ENCODE peak calls at places on chromosomes 5 and 9, in six cellular contexts. A, Q, V, O, W and I are unnamed samples.

GRCh38 chr5:71887680-71888079 is 168.6 kb downstream of the CARTPT start:
- DNase-seq in A (peak; percentile 35), Q (no peak), V (no peak), O (peak; percentile 90), W (peak; percentile 77), I (no peak)

GRCh38 chr5:140175367-140176027 is 509 bp downstream of the CYSTM1 start:
- DNase-seq in A (peak; percentile 78), Q (peak; percentile 86), V (peak; percentile 92), O (peak; percentile 75), W (no peak), I (peak; percentile 61)

GRCh38 chr5:113692466-113693204 is 179.1 kb downstream of the YTHDC2 start:
- DNase-seq in A (no peak), Q (no peak), V (no peak), O (no peak), W (no peak), I (no peak)

GRCh38 chr9:2494571-2494970 is 127.0 kb upstream of the VLDLR start:
- DNase-seq in A (no peak), Q (no peak), V (no peak), O (peak; percentile 80), W (no peak), I (no peak)

GRCh38 chr9:134291452-134291881 is 34.8 kb upstream of the RXRA start:
- DNase-seq in A (no peak), Q (no peak), V (peak; percentile 28), O (no peak), W (no peak), I (no peak)

GRCh38 chr9:107557236-107557990 is 67.8 kb upstream of the KLF4 start:
- DNase-seq in A (peak; percentile 10), Q (no peak), V (no peak), O (peak; percentile 28), W (peak; percentile 79), I (no peak)

GRCh38 chr5:154446183-154447073 is 631 bp downstream of the SAP30L start:
- DNase-seq in A (peak; percentile 54), Q (peak; percentile 63), V (peak; percentile 71), O (peak; percentile 69), W (no peak), I (peak; percentile 39)

GRCh38 chr9:70477146-70477745 is 62.8 kb upstream of the KLF9 start:
- DNase-seq in A (no peak), Q (no peak), V (no peak), O (no peak), W (no peak), I (no peak)

GRCh38 chr5:92401492-92401891 is 1018.4 kb upstream of the ARRDC3 start:
- DNase-seq in A (no peak), Q (no peak), V (no peak), O (peak; percentile 42), W (no peak), I (no peak)

GRCh38 chr5:126939887-126940286 is 90.5 kb downstream of the MARCHF3 start:
- DNase-seq in A (no peak), Q (no peak), V (no peak), O (no peak), W (no peak), I (no peak)

GRCh38 chr5:133794771-133795391 is 173.5 kb downstream of the C5orf15 start:
- DNase-seq in A (no peak), Q (no peak), V (no peak), O (no peak), W (no peak), I (no peak)

GRCh38 chr5:67196537-67197059 is at the start of gene CD180:
- DNase-seq in A (no peak), Q (peak; percentile 42), V (no peak), O (peak; percentile 18), W (no peak), I (no peak)

GRCh38 chr9:134539613-134540012 is 102.0 kb upstream of the COL5A1 start:
- DNase-seq in A (no peak), Q (peak; percentile 67), V (peak; percentile 37), O (no peak), W (no peak), I (no peak)

GRCh38 chr5:51843893-51844292 is 460.6 kb downstream of the ISL1 start:
- DNase-seq in A (no peak), Q (no peak), V (peak; percentile 28), O (no peak), W (no peak), I (no peak)

GRCh38 chr5:153959134-153959957 is 79.4 kb downstream of the FAM114A2 start:
- DNase-seq in A (no peak), Q (no peak), V (no peak), O (peak; percentile 57), W (no peak), I (no peak)

GRCh38 chr9:3200331-3200774 is 325.4 kb downstream of the RFX3 start:
- DNase-seq in A (no peak), Q (no peak), V (no peak), O (no peak), W (no peak), I (no peak)

GRCh38 chr5:140549237-140550144 is 2.0 kb downstream of the EIF4EBP3 start:
- DNase-seq in A (peak; percentile 64), Q (peak; percentile 67), V (no peak), O (peak; percentile 66), W (no peak), I (no peak)

GRCh38 chr5:142151436-142152382 is 43.1 kb downstream of the NDFIP1 start:
- DNase-seq in A (peak; percentile 78), Q (peak; percentile 41), V (no peak), O (peak; percentile 91), W (peak; percentile 63), I (peak; percentile 63)

GRCh38 chr5:91382530-91383026 is 539 bp downstream of the ARRDC3 start:
- DNase-seq in A (peak; percentile 26), Q (peak; percentile 48), V (no peak), O (peak; percentile 53), W (no peak), I (peak; percentile 69)

GRCh38 chr5:43700591-43700990 is 97.6 kb downstream of the NNT start:
- DNase-seq in A (no peak), Q (no peak), V (no peak), O (no peak), W (no peak), I (no peak)

GRCh38 chr5:173831196-173831914 is 56.8 kb upstream of the CPEB4 start:
- DNase-seq in A (no peak), Q (no peak), V (no peak), O (no peak), W (no peak), I (no peak)

GRCh38 chr5:60453186-60453976 is 246.6 kb downstream of the DEPDC1B start:
- DNase-seq in A (no peak), Q (no peak), V (no peak), O (no peak), W (no peak), I (no peak)

GRCh38 chr5:60457256-60457655 is 242.7 kb downstream of the DEPDC1B start:
- DNase-seq in A (no peak), Q (no peak), V (no peak), O (peak; percentile 1), W (no peak), I (no peak)

GRCh38 chr5:60463179-60463868 is 236.6 kb downstream of the DEPDC1B start:
- DNase-seq in A (peak; percentile 1), Q (peak; percentile 25), V (no peak), O (peak; percentile 44), W (no peak), I (no peak)

GRCh38 chr5:60455589-60455988 is 244.4 kb downstream of the DEPDC1B start:
- DNase-seq in A (no peak), Q (no peak), V (no peak), O (no peak), W (no peak), I (no peak)

GRCh38 chr5:60458669-60459068 is 241.3 kb downstream of the DEPDC1B start:
- DNase-seq in A (no peak), Q (no peak), V (no peak), O (no peak), W (no peak), I (no peak)
- TF ChIP-seq CTCF in A (no peak), Q (no peak), V (no peak), O (no peak), W (no peak), I (no peak)

GRCh38 chr9:136243631-136244030 is 2.0 kb downstream of the QSOX2 start:
- DNase-seq in A (no peak), Q (no peak), V (no peak), O (no peak), W (no peak), I (no peak)

GRCh38 chr9:136244116-136244775 is 1.4 kb downstream of the QSOX2 start:
- DNase-seq in A (no peak), Q (no peak), V (no peak), O (no peak), W (no peak), I (no peak)

GRCh38 chr9:136242248-136242647 is 3.4 kb downstream of the QSOX2 start:
- DNase-seq in A (no peak), Q (no peak), V (no peak), O (no peak), W (no peak), I (no peak)

GRCh38 chr9:136241540-136241939 is 4.1 kb downstream of the QSOX2 start:
- DNase-seq in A (no peak), Q (no peak), V (no peak), O (no peak), W (no peak), I (no peak)

GRCh38 chr9:136242908-136243525 is 2.6 kb downstream of the QSOX2 start:
- DNase-seq in A (no peak), Q (no peak), V (no peak), O (peak; percentile 19), W (no peak), I (no peak)
- TF ChIP-seq CTCF in A (no peak), Q (no peak), V (no peak), O (no peak), W (peak; percentile 17), I (no peak)

DNA sequence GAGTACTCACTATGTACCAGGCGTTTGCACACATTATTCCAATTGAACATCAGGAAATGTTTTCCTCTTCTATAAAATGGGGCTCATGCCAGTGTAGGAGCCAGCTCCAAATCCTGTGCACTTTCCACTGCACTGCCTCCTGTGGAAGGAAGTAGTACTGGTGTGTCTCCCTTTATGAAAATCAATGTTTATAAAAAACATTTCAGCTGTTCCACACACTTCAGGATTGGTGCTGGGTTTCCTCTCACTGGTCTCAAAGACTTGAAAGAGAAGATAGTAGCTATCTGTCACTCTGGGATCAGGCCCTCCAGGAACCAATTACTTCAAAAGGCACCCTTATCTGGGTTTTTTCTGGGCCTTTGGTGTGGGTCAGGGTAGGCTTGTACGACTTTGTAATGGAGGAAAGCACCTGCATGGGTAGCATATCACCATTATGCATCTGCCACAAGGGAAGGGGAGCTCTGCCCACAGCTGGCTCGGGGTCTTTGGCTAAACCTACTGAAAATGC is 32.5 kb downstream of the RAB14 start:
- DNase-seq in A (peak; percentile 4), Q (no peak), V (no peak), O (peak; percentile 40), W (no peak), I (peak; percentile 17)
- TF ChIP-seq CTCF in A (no peak), Q (peak; percentile 36), V (peak; percentile 47), O (peak; percentile 53), W (peak; percentile 64), I (peak; percentile 57)

DNA sequence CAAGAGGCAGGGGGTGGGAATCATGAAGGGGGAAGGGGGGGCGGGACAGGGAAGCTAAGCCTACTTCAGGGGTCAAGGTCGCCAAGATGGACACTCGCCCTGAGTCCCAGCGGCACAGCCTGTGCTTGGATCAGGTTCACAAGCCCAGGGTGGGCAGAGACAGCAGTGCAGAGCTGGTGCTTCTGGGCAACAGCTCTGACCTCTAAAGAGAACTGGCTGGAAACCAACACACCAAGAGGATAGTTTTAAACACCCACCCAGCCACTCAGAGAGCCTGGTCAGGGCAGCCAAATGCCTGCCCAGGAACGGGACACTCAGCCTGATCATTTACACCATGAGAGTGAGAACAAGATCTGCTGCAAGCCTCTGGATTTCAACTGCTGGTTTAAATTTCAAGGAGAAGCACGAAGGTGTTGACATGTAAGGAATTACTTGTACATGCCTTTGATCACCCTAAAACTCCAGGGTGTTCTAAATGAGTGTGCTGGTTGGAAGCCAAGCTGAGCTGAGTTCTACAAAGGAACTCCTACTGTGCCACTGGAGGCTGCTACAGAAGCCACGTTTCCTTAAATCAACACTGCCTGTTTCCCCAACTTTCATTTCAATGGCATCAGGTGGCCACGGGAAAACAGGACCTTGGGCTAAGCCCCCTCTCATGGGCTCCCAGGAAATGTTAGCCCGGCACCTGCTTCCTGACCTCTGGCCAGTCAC is 91.5 kb downstream of the TTLL11 start:
- DNase-seq in A (no peak), Q (peak; percentile 72), V (no peak), O (peak; percentile 57), W (no peak), I (no peak)
- TF ChIP-seq CTCF in A (no peak), Q (no peak), V (no peak), O (no peak), W (no peak), I (no peak)